ENCODE peak calls at places on chromosome 3, in eight cellular contexts. One of them, this sample, is unnamed.

GRCh38 chr3:100463002-100463401 is 29.4 kb upstream of the TMEM45A start:
- DNase-seq in NCI-H1092 treated with DMSO at 0.1 percent for 48 hours: peak
- DNase-seq in heart right ventricle: no peak
- DNase-seq in memory B cell: no peak
- DNase-seq in IMR-90: peak
- DNase-seq in AG09309: peak
- DNase-seq in substantia nigra: no peak
- DNase-seq in activated naive CD4-positive, alpha-beta T cell treated with Interleukin-2 at 50 U/mL for 16 hours: no peak
- DNase-seq in this sample: no peak

GRCh38 chr3:77524467-77524866 is 484.6 kb downstream of the ROBO2 start:
- DNase-seq in activated naive CD4-positive, alpha-beta T cell treated with Interleukin-2 at 50 U/mL for 16 hours: no peak
- DNase-seq in NCI-H1092 treated with DMSO at 0.1 percent for 48 hours: peak
- DNase-seq in IMR-90: no peak
- DNase-seq in AG09309: no peak
- DNase-seq in substantia nigra: no peak
- DNase-seq in heart right ventricle: no peak
- DNase-seq in memory B cell: no peak
- DNase-seq in this sample: no peak

GRCh38 chr3:185852562-185853135 is 27.8 kb upstream of the IGF2BP2 start:
- DNase-seq in NCI-H1092 treated with DMSO at 0.1 percent for 48 hours: no peak
- DNase-seq in memory B cell: no peak
- DNase-seq in IMR-90: no peak
- DNase-seq in activated naive CD4-positive, alpha-beta T cell treated with Interleukin-2 at 50 U/mL for 16 hours: no peak
- DNase-seq in heart right ventricle: no peak
- DNase-seq in substantia nigra: no peak
- DNase-seq in AG09309: no peak
- DNase-seq in this sample: no peak

GRCh38 chr3:135448520-135448919 is 517.0 kb upstream of the PPP2R3A start:
- DNase-seq in heart right ventricle: no peak
- DNase-seq in substantia nigra: no peak
- DNase-seq in IMR-90: no peak
- DNase-seq in activated naive CD4-positive, alpha-beta T cell treated with Interleukin-2 at 50 U/mL for 16 hours: no peak
- DNase-seq in memory B cell: no peak
- DNase-seq in NCI-H1092 treated with DMSO at 0.1 percent for 48 hours: no peak
- DNase-seq in AG09309: no peak
- DNase-seq in this sample: no peak

GRCh38 chr3:30199096-30199734 is 407.2 kb upstream of the TGFBR2 start:
- DNase-seq in heart right ventricle: peak
- DNase-seq in activated naive CD4-positive, alpha-beta T cell treated with Interleukin-2 at 50 U/mL for 16 hours: peak
- DNase-seq in IMR-90: peak
- DNase-seq in memory B cell: peak
- DNase-seq in NCI-H1092 treated with DMSO at 0.1 percent for 48 hours: peak
- DNase-seq in substantia nigra: peak
- DNase-seq in AG09309: no peak
- DNase-seq in this sample: peak

GRCh38 chr3:184715943-184716651 is 4.2 kb upstream of the MAGEF1 start:
- DNase-seq in substantia nigra: no peak
- DNase-seq in heart right ventricle: no peak
- DNase-seq in NCI-H1092 treated with DMSO at 0.1 percent for 48 hours: no peak
- DNase-seq in AG09309: no peak
- DNase-seq in memory B cell: no peak
- DNase-seq in IMR-90: peak
- DNase-seq in activated naive CD4-positive, alpha-beta T cell treated with Interleukin-2 at 50 U/mL for 16 hours: no peak
- DNase-seq in this sample: no peak

GRCh38 chr3:11567516-11568467 is 75.9 kb downstream of the VGLL4 start:
- DNase-seq in NCI-H1092 treated with DMSO at 0.1 percent for 48 hours: no peak
- DNase-seq in substantia nigra: no peak
- DNase-seq in memory B cell: no peak
- DNase-seq in AG09309: no peak
- DNase-seq in activated naive CD4-positive, alpha-beta T cell treated with Interleukin-2 at 50 U/mL for 16 hours: no peak
- DNase-seq in IMR-90: peak
- DNase-seq in heart right ventricle: no peak
- DNase-seq in this sample: peak

GRCh38 chr3:177835917-177836316 is 638.6 kb upstream of the TBL1XR1 start:
- DNase-seq in memory B cell: no peak
- DNase-seq in AG09309: peak
- DNase-seq in heart right ventricle: no peak
- DNase-seq in IMR-90: peak
- DNase-seq in activated naive CD4-positive, alpha-beta T cell treated with Interleukin-2 at 50 U/mL for 16 hours: no peak
- DNase-seq in NCI-H1092 treated with DMSO at 0.1 percent for 48 hours: no peak
- DNase-seq in substantia nigra: no peak
- DNase-seq in this sample: no peak

GRCh38 chr3:18500322-18500721 is 75.2 kb upstream of the SATB1 start:
- DNase-seq in IMR-90: no peak
- DNase-seq in AG09309: no peak
- DNase-seq in memory B cell: no peak
- DNase-seq in heart right ventricle: no peak
- DNase-seq in NCI-H1092 treated with DMSO at 0.1 percent for 48 hours: no peak
- DNase-seq in substantia nigra: no peak
- DNase-seq in activated naive CD4-positive, alpha-beta T cell treated with Interleukin-2 at 50 U/mL for 16 hours: no peak
- DNase-seq in this sample: no peak

GRCh38 chr3:111649180-111649579 is 54.0 kb upstream of the ZBED2 start:
- DNase-seq in memory B cell: no peak
- DNase-seq in substantia nigra: no peak
- DNase-seq in AG09309: no peak
- DNase-seq in activated naive CD4-positive, alpha-beta T cell treated with Interleukin-2 at 50 U/mL for 16 hours: no peak
- DNase-seq in IMR-90: peak
- DNase-seq in NCI-H1092 treated with DMSO at 0.1 percent for 48 hours: no peak
- DNase-seq in heart right ventricle: no peak
- DNase-seq in this sample: no peak

GRCh38 chr3:175940243-175940642 is 1081.1 kb downstream of the NAALADL2 start:
- DNase-seq in NCI-H1092 treated with DMSO at 0.1 percent for 48 hours: no peak
- DNase-seq in heart right ventricle: no peak
- DNase-seq in AG09309: no peak
- DNase-seq in substantia nigra: no peak
- DNase-seq in activated naive CD4-positive, alpha-beta T cell treated with Interleukin-2 at 50 U/mL for 16 hours: no peak
- DNase-seq in memory B cell: no peak
- DNase-seq in IMR-90: peak
- DNase-seq in this sample: no peak

GRCh38 chr3:9244495-9245183 is 4.8 kb downstream of the SRGAP3 start:
- DNase-seq in memory B cell: no peak
- DNase-seq in substantia nigra: no peak
- DNase-seq in heart right ventricle: no peak
- DNase-seq in IMR-90: no peak
- DNase-seq in AG09309: no peak
- DNase-seq in NCI-H1092 treated with DMSO at 0.1 percent for 48 hours: no peak
- DNase-seq in activated naive CD4-positive, alpha-beta T cell treated with Interleukin-2 at 50 U/mL for 16 hours: no peak
- DNase-seq in this sample: no peak

GRCh38 chr3:89446593-89446992 is 339.2 kb downstream of the EPHA3 start:
- DNase-seq in heart right ventricle: no peak
- DNase-seq in memory B cell: no peak
- DNase-seq in activated naive CD4-positive, alpha-beta T cell treated with Interleukin-2 at 50 U/mL for 16 hours: no peak
- DNase-seq in substantia nigra: no peak
- DNase-seq in IMR-90: no peak
- DNase-seq in NCI-H1092 treated with DMSO at 0.1 percent for 48 hours: no peak
- DNase-seq in AG09309: no peak
- DNase-seq in this sample: no peak

GRCh38 chr3:120448707-120449650 is 1.8 kb downstream of the FSTL1 start:
- DNase-seq in memory B cell: no peak
- DNase-seq in heart right ventricle: no peak
- DNase-seq in AG09309: peak
- DNase-seq in IMR-90: peak
- DNase-seq in activated naive CD4-positive, alpha-beta T cell treated with Interleukin-2 at 50 U/mL for 16 hours: no peak
- DNase-seq in NCI-H1092 treated with DMSO at 0.1 percent for 48 hours: no peak
- DNase-seq in substantia nigra: no peak
- DNase-seq in this sample: no peak

GRCh38 chr3:89238836-89239235 is 131.4 kb downstream of the EPHA3 start:
- DNase-seq in heart right ventricle: no peak
- DNase-seq in substantia nigra: no peak
- DNase-seq in activated naive CD4-positive, alpha-beta T cell treated with Interleukin-2 at 50 U/mL for 16 hours: no peak
- DNase-seq in memory B cell: no peak
- DNase-seq in NCI-H1092 treated with DMSO at 0.1 percent for 48 hours: no peak
- DNase-seq in AG09309: no peak
- DNase-seq in IMR-90: peak
- DNase-seq in this sample: no peak

GRCh38 chr3:187750041-187750512 is 4.8 kb upstream of the BCL6 start:
- DNase-seq in heart right ventricle: no peak
- DNase-seq in AG09309: no peak
- DNase-seq in substantia nigra: no peak
- DNase-seq in memory B cell: no peak
- DNase-seq in activated naive CD4-positive, alpha-beta T cell treated with Interleukin-2 at 50 U/mL for 16 hours: no peak
- DNase-seq in NCI-H1092 treated with DMSO at 0.1 percent for 48 hours: peak
- DNase-seq in IMR-90: peak
- DNase-seq in this sample: no peak

GRCh38 chr3:112786881-112787625 is 59.6 kb downstream of the CD200R1L start:
- DNase-seq in heart right ventricle: no peak
- DNase-seq in IMR-90: no peak
- DNase-seq in substantia nigra: no peak
- DNase-seq in memory B cell: no peak
- DNase-seq in activated naive CD4-positive, alpha-beta T cell treated with Interleukin-2 at 50 U/mL for 16 hours: no peak
- DNase-seq in AG09309: no peak
- DNase-seq in NCI-H1092 treated with DMSO at 0.1 percent for 48 hours: no peak
- DNase-seq in this sample: no peak

GRCh38 chr3:159058859-159059258 is 257.0 kb downstream of the MFSD1 start:
- DNase-seq in substantia nigra: no peak
- DNase-seq in NCI-H1092 treated with DMSO at 0.1 percent for 48 hours: no peak
- DNase-seq in AG09309: no peak
- DNase-seq in heart right ventricle: no peak
- DNase-seq in memory B cell: no peak
- DNase-seq in activated naive CD4-positive, alpha-beta T cell treated with Interleukin-2 at 50 U/mL for 16 hours: no peak
- DNase-seq in IMR-90: no peak
- DNase-seq in this sample: no peak

GRCh38 chr3:48652923-48653715 is 9.6 kb downstream of the CELSR3 start:
- DNase-seq in AG09309: no peak
- DNase-seq in heart right ventricle: no peak
- DNase-seq in memory B cell: no peak
- DNase-seq in IMR-90: no peak
- DNase-seq in substantia nigra: no peak
- DNase-seq in activated naive CD4-positive, alpha-beta T cell treated with Interleukin-2 at 50 U/mL for 16 hours: no peak
- DNase-seq in NCI-H1092 treated with DMSO at 0.1 percent for 48 hours: no peak
- DNase-seq in this sample: no peak

GRCh38 chr3:195699148-195699771 is 21.5 kb upstream of the MUC20 start:
- DNase-seq in substantia nigra: no peak
- DNase-seq in activated naive CD4-positive, alpha-beta T cell treated with Interleukin-2 at 50 U/mL for 16 hours: no peak
- DNase-seq in NCI-H1092 treated with DMSO at 0.1 percent for 48 hours: no peak
- DNase-seq in heart right ventricle: no peak
- DNase-seq in memory B cell: no peak
- DNase-seq in IMR-90: peak
- DNase-seq in AG09309: no peak
- DNase-seq in this sample: no peak

GRCh38 chr3:129230311-129231019 is 18.9 kb upstream of the COPG1 start:
- DNase-seq in substantia nigra: no peak
- DNase-seq in heart right ventricle: no peak
- DNase-seq in memory B cell: no peak
- DNase-seq in AG09309: peak
- DNase-seq in IMR-90: peak
- DNase-seq in activated naive CD4-positive, alpha-beta T cell treated with Interleukin-2 at 50 U/mL for 16 hours: peak
- DNase-seq in NCI-H1092 treated with DMSO at 0.1 percent for 48 hours: no peak
- DNase-seq in this sample: no peak

GRCh38 chr3:41893977-41894376 is 67.9 kb downstream of the ULK4 start:
- DNase-seq in NCI-H1092 treated with DMSO at 0.1 percent for 48 hours: no peak
- DNase-seq in activated naive CD4-positive, alpha-beta T cell treated with Interleukin-2 at 50 U/mL for 16 hours: no peak
- DNase-seq in substantia nigra: no peak
- DNase-seq in memory B cell: peak
- DNase-seq in IMR-90: peak
- DNase-seq in AG09309: peak
- DNase-seq in heart right ventricle: no peak
- DNase-seq in this sample: no peak

GRCh38 chr3:52225452-52226228 is at the start of gene TLR9:
- DNase-seq in AG09309: no peak
- DNase-seq in activated naive CD4-positive, alpha-beta T cell treated with Interleukin-2 at 50 U/mL for 16 hours: no peak
- DNase-seq in memory B cell: peak
- DNase-seq in IMR-90: no peak
- DNase-seq in heart right ventricle: no peak
- DNase-seq in NCI-H1092 treated with DMSO at 0.1 percent for 48 hours: no peak
- DNase-seq in substantia nigra: no peak
- DNase-seq in this sample: no peak

GRCh38 chr3:99918720-99919119 is 101.1 kb downstream of the CMSS1 start:
- DNase-seq in memory B cell: no peak
- DNase-seq in heart right ventricle: no peak
- DNase-seq in AG09309: no peak
- DNase-seq in activated naive CD4-positive, alpha-beta T cell treated with Interleukin-2 at 50 U/mL for 16 hours: no peak
- DNase-seq in IMR-90: peak
- DNase-seq in NCI-H1092 treated with DMSO at 0.1 percent for 48 hours: no peak
- DNase-seq in substantia nigra: no peak
- DNase-seq in this sample: no peak

GRCh38 chr3:177498037-177498857 is 301.0 kb upstream of the TBL1XR1 start:
- DNase-seq in substantia nigra: no peak
- DNase-seq in activated naive CD4-positive, alpha-beta T cell treated with Interleukin-2 at 50 U/mL for 16 hours: no peak
- DNase-seq in memory B cell: no peak
- DNase-seq in heart right ventricle: no peak
- DNase-seq in NCI-H1092 treated with DMSO at 0.1 percent for 48 hours: no peak
- DNase-seq in AG09309: no peak
- DNase-seq in IMR-90: peak
- DNase-seq in this sample: no peak

GRCh38 chr3:115922681-115923347 is 299.5 kb downstream of the GAP43 start:
- DNase-seq in AG09309: peak
- DNase-seq in NCI-H1092 treated with DMSO at 0.1 percent for 48 hours: no peak
- DNase-seq in substantia nigra: no peak
- DNase-seq in activated naive CD4-positive, alpha-beta T cell treated with Interleukin-2 at 50 U/mL for 16 hours: no peak
- DNase-seq in memory B cell: no peak
- DNase-seq in IMR-90: peak
- DNase-seq in heart right ventricle: no peak
- DNase-seq in this sample: no peak

GRCh38 chr3:138114431-138114918 is 933 bp downstream of the DZIP1L start:
- DNase-seq in activated naive CD4-positive, alpha-beta T cell treated with Interleukin-2 at 50 U/mL for 16 hours: no peak
- DNase-seq in AG09309: no peak
- DNase-seq in memory B cell: no peak
- DNase-seq in IMR-90: peak
- DNase-seq in NCI-H1092 treated with DMSO at 0.1 percent for 48 hours: peak
- DNase-seq in heart right ventricle: no peak
- DNase-seq in substantia nigra: no peak
- DNase-seq in this sample: no peak

GRCh38 chr3:190534986-190535385 is 21.1 kb downstream of the IL1RAP start:
- DNase-seq in activated naive CD4-positive, alpha-beta T cell treated with Interleukin-2 at 50 U/mL for 16 hours: no peak
- DNase-seq in memory B cell: no peak
- DNase-seq in heart right ventricle: no peak
- DNase-seq in substantia nigra: no peak
- DNase-seq in AG09309: no peak
- DNase-seq in NCI-H1092 treated with DMSO at 0.1 percent for 48 hours: no peak
- DNase-seq in IMR-90: no peak
- DNase-seq in this sample: no peak

GRCh38 chr3:50632450-50632849 is 15.5 kb downstream of the MAPKAPK3 start:
- DNase-seq in substantia nigra: no peak
- DNase-seq in NCI-H1092 treated with DMSO at 0.1 percent for 48 hours: no peak
- DNase-seq in IMR-90: no peak
- DNase-seq in heart right ventricle: no peak
- DNase-seq in activated naive CD4-positive, alpha-beta T cell treated with Interleukin-2 at 50 U/mL for 16 hours: no peak
- DNase-seq in AG09309: no peak
- DNase-seq in memory B cell: no peak
- DNase-seq in this sample: no peak

GRCh38 chr3:23665741-23666140 is 140.0 kb upstream of the UBE2E1 start:
- DNase-seq in activated naive CD4-positive, alpha-beta T cell treated with Interleukin-2 at 50 U/mL for 16 hours: no peak
- DNase-seq in heart right ventricle: no peak
- DNase-seq in substantia nigra: no peak
- DNase-seq in NCI-H1092 treated with DMSO at 0.1 percent for 48 hours: no peak
- DNase-seq in IMR-90: peak
- DNase-seq in memory B cell: no peak
- DNase-seq in AG09309: no peak
- DNase-seq in this sample: no peak

GRCh38 chr3:149352556-149352955 is 19.1 kb upstream of the TM4SF18 start:
- DNase-seq in activated naive CD4-positive, alpha-beta T cell treated with Interleukin-2 at 50 U/mL for 16 hours: peak
- DNase-seq in memory B cell: no peak
- DNase-seq in heart right ventricle: peak
- DNase-seq in AG09309: no peak
- DNase-seq in substantia nigra: peak
- DNase-seq in NCI-H1092 treated with DMSO at 0.1 percent for 48 hours: peak
- DNase-seq in IMR-90: peak
- DNase-seq in this sample: peak

GRCh38 chr3:76362643-76363042 is 577.3 kb upstream of the ZNF717 start:
- DNase-seq in heart right ventricle: no peak
- DNase-seq in AG09309: no peak
- DNase-seq in memory B cell: no peak
- DNase-seq in activated naive CD4-positive, alpha-beta T cell treated with Interleukin-2 at 50 U/mL for 16 hours: no peak
- DNase-seq in NCI-H1092 treated with DMSO at 0.1 percent for 48 hours: no peak
- DNase-seq in substantia nigra: no peak
- DNase-seq in IMR-90: no peak
- DNase-seq in this sample: no peak

GRCh38 chr3:82067420-82067819 is 306.0 kb upstream of the GBE1 start:
- DNase-seq in NCI-H1092 treated with DMSO at 0.1 percent for 48 hours: no peak
- DNase-seq in AG09309: no peak
- DNase-seq in substantia nigra: no peak
- DNase-seq in IMR-90: no peak
- DNase-seq in activated naive CD4-positive, alpha-beta T cell treated with Interleukin-2 at 50 U/mL for 16 hours: no peak
- DNase-seq in heart right ventricle: no peak
- DNase-seq in memory B cell: no peak
- DNase-seq in this sample: no peak

GRCh38 chr3:71903141-71903540 is 118.2 kb upstream of the PROK2 start:
- DNase-seq in activated naive CD4-positive, alpha-beta T cell treated with Interleukin-2 at 50 U/mL for 16 hours: no peak
- DNase-seq in NCI-H1092 treated with DMSO at 0.1 percent for 48 hours: no peak
- DNase-seq in memory B cell: no peak
- DNase-seq in heart right ventricle: no peak
- DNase-seq in substantia nigra: no peak
- DNase-seq in IMR-90: no peak
- DNase-seq in AG09309: no peak
- DNase-seq in this sample: no peak